ENCODE peak calls at places on chromosomes 5 and 9, in eight cellular contexts. R is H1, Q is A549, G is K562, V is HCT116, T is HepG2, K is endothelial cell of umbilical vein, S is GM12878. X is an unnamed sample.

GRCh38 chr9:37309136-37309535 is 113.4 kb upstream of the GRHPR start:
- DNase-seq in R (no peak), Q (no peak), G (no peak), V (no peak), T (peak; percentile 12), K (no peak), S (no peak), X (peak; percentile 32)

GRCh38 chr9:35882996-35883395 is 12.8 kb upstream of the OR13J1 start:
- DNase-seq in R (no peak), Q (no peak), G (no peak), V (no peak), T (no peak), K (no peak), S (no peak), X (no peak)

GRCh38 chr9:93112116-93112863 is 16.3 kb downstream of the CARD19 start:
- DNase-seq in R (no peak), Q (no peak), G (no peak), V (no peak), T (peak; percentile 87), K (no peak), S (no peak), X (no peak)

GRCh38 chr9:17578911-17579793 is at the start of gene SH3GL2:
- DNase-seq in R (peak; percentile 92), Q (peak; percentile 15), G (no peak), V (no peak), T (no peak), K (no peak), S (no peak), X (no peak)

GRCh38 chr5:67315082-67315801 is 118.6 kb upstream of the CD180 start:
- DNase-seq in R (no peak), Q (no peak), G (no peak), V (no peak), T (no peak), K (peak; percentile 81), S (no peak), X (no peak)

GRCh38 chr5:55993013-55993412 is 1.8 kb downstream of the IL6ST start:
- DNase-seq in R (no peak), Q (no peak), G (no peak), V (no peak), T (no peak), K (peak; percentile 63), S (no peak), X (peak; percentile 4)

GRCh38 chr9:95822583-95823431 is 52.7 kb upstream of the ERCC6L2 start:
- DNase-seq in R (no peak), Q (no peak), G (no peak), V (peak; percentile 2), T (no peak), K (peak; percentile 79), S (peak; percentile 84), X (peak; percentile 64)

GRCh38 chr5:154583545-154584168 is 105.6 kb upstream of the HAND1 start:
- DNase-seq in R (no peak), Q (peak; percentile 80), G (no peak), V (peak; percentile 22), T (no peak), K (no peak), S (no peak), X (peak; percentile 56)

GRCh38 chr5:96516631-96517071 is 83.6 kb upstream of the PCSK1 start:
- DNase-seq in R (no peak), Q (no peak), G (no peak), V (no peak), T (no peak), K (no peak), S (no peak), X (no peak)

GRCh38 chr9:90919883-90920282 is 118.3 kb downstream of the SYK start:
- DNase-seq in R (no peak), Q (no peak), G (no peak), V (no peak), T (no peak), K (no peak), S (no peak), X (no peak)

GRCh38 chr5:5705010-5705409 is 282.5 kb downstream of the ICE1 start:
- DNase-seq in R (no peak), Q (no peak), G (no peak), V (no peak), T (no peak), K (no peak), S (no peak), X (no peak)

GRCh38 chr5:134268919-134269318 is 43.0 kb upstream of the PPP2CA start:
- DNase-seq in R (no peak), Q (no peak), G (no peak), V (no peak), T (no peak), K (no peak), S (no peak), X (no peak)

GRCh38 chr9:36218011-36218410 is 27.3 kb downstream of the CLTA start:
- DNase-seq in R (no peak), Q (no peak), G (no peak), V (no peak), T (no peak), K (no peak), S (no peak), X (no peak)

DNA sequence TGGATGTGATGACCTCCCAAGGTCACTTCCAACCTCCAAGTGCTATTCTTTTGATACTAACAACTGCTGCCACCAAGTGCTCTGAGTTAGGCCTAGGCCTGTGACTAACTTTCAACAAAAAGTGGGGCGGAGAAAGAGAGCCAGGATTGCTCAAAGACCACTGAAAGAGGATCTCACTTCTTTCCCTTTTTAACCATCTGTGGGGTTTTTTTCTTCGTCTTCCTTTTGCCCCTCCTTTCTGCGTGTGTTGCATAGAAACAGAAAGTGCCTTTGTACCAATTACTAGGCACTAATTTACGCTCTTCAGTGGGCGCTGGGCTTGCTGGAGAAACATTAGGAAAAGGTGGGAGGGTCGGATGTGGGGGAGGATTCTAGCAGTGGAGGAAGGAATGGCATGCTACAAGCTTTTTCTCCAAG is 8.0 kb downstream of the KLF9 start:
- DNase-seq in R (no peak), Q (no peak), G (no peak), V (no peak), T (no peak), K (no peak), S (no peak), X (peak; percentile 64)
- TF ChIP-seq POLR2A in R (no peak), Q (no peak), G (no peak), V (no peak), T (no peak), K (no peak), S (no peak), X (no peak)

GRCh38 chr5:171205375-171205774 is 103.7 kb upstream of the TLX3 start:
- DNase-seq in R (no peak), Q (no peak), G (no peak), V (no peak), T (no peak), K (no peak), S (no peak), X (no peak)

DNA sequence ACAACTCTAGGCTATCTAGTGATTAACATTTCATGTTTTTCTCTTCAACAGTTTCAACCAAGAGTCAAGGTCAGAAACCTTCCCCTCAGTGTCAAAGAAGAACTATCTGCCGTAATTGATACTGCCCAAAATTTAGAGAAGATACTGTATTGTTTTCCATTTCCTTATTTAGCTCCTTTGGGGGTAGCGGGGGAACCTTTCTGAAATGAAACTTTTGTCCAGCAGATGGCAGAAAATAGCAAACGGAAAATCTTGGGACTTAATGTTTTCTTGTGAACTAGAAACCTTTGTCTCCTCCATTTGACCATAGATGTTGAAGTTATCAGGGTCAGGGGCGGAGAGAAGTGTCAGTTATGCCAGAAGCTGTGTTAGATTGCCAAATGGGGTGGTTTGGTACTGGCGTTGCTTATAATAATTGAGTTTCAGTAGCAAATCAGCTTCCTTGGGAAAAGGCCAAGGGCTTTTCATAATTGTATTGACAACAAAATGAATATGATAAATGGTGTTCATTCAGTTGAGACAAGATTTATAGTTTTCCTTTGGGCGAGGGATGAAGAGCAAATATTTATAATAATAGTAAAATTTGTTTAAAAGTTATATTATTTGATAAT is 101.7 kb upstream of the TLX3 start:
- DNase-seq in R (peak; percentile 47), Q (peak; percentile 52), G (peak; percentile 34), V (peak; percentile 43), T (peak; percentile 27), K (peak; percentile 72), S (no peak), X (peak; percentile 63)
- TF ChIP-seq CTCF in R (no peak), Q (peak; percentile 80), G (peak; percentile 60), V (peak; percentile 56), T (peak; percentile 54), K (peak; percentile 43), S (peak; percentile 26), X (peak; percentile 43)

GRCh38 chr5:401216-402034 is 41.6 kb upstream of the EXOC3 start:
- DNase-seq in R (no peak), Q (no peak), G (no peak), V (no peak), T (no peak), K (no peak), S (no peak), X (peak; percentile 12)
- TF ChIP-seq MAX in R (no peak), Q (no peak), G (no peak), V (no peak), T (no peak), K (no peak), S (no peak), X (no peak)

GRCh38 chr5:143401846-143402463 is 1.5 kb downstream of the NR3C1 start:
- DNase-seq in R (no peak), Q (no peak), G (no peak), V (no peak), T (peak; percentile 13), K (peak; percentile 47), S (no peak), X (peak; percentile 33)

GRCh38 chr5:143401253-143401845 is 2.1 kb downstream of the NR3C1 start:
- DNase-seq in R (no peak), Q (no peak), G (no peak), V (no peak), T (peak; percentile 16), K (peak; percentile 39), S (no peak), X (no peak)

GRCh38 chr5:143403357-143403606 is 204 bp downstream of the NR3C1 start:
- DNase-seq in R (no peak), Q (no peak), G (no peak), V (no peak), T (no peak), K (no peak), S (no peak), X (no peak)

GRCh38 chr5:143403607-143404415 is at the start of gene NR3C1:
- DNase-seq in R (peak; percentile 75), Q (peak; percentile 50), G (peak; percentile 81), V (no peak), T (peak; percentile 58), K (peak; percentile 78), S (no peak), X (peak; percentile 92)

DNA sequence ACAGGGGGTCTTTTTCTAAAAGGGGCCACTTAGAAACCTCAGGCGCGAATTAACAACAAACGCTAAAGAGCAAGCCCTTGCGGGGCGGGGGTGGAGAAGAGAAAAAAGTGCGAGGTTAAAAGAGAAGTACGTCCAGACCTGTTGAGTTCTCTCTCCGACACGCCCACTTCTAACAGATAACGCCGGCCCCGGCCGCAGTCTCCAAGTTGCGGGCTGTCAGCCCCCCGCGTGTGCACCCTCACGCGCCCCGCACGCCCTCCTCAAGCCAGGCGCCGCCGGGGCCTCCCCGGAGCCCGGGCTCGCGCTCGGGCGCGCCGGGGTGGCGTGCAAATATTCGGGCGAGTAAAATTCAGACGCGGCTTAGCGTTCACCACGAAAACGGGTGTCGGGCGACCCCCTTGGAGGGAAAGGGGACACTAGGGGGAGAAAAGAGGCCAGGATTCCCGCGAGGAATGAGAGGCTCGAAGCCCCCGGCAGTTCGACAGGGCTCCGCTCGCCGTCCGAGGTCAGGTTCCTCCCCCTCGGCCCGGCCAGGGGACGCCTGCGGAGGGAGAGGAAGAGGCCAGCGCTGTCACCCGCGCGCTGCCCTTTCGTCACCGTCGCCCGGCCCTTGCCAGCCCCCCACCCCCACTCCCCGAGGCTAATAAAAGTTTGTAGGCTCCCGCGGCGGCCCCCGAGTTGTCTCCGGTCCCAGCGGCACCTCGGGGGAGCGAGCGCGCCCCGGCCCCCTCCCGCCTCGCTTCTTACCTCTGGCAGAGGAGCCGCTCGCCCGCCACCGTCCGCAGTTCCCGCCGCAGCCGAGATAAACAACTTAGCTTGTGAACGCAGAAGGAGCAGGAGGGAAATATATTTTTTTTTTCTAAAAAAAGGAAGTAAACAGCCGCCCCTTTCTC is 776 bp downstream of the NR3C1 start:
- DNase-seq in R (peak; percentile 65), Q (no peak), G (peak; percentile 46), V (no peak), T (peak; percentile 34), K (peak; percentile 64), S (no peak), X (peak; percentile 81)
- TF ChIP-seq POLR2A in R (no peak), Q (no peak), G (no peak), V (no peak), T (no peak), K (no peak), S (peak; percentile 9), X (no peak)